ENCODE peak calls at places on chromosomes 2 and 18, in four cellular contexts. S is A549, K is fibroblast of pulmonary artery, E is progenitor cell of endocrine pancreas. A is an unnamed sample.

GRCh38 chr2:46509804-46510203 is 30.4 kb downstream of the TMEM247 start:
- DNase-seq in E (no peak), K (no peak), S (no peak), A (no peak)

GRCh38 chr2:41911033-41911432 is 136.8 kb upstream of the PKDCC start:
- DNase-seq in E (no peak), S (no peak), K (no peak), A (no peak)

GRCh38 chr2:85438291-85439110 is 20.0 kb downstream of the SH2D6 start:
- DNase-seq in S (no peak), E (no peak), K (no peak), A (no peak)

GRCh38 chr18:61980355-61980754 is 87.5 kb upstream of the RNF152 start:
- DNase-seq in S (no peak), K (peak), E (no peak), A (no peak)

GRCh38 chr2:33791625-33792024 is 192.5 kb upstream of the FAM98A start:
- DNase-seq in S (no peak), E (no peak), K (no peak), A (no peak)

GRCh38 chr2:133158024-133158423 is 410.2 kb downstream of the NCKAP5 start:
- DNase-seq in S (no peak), E (no peak), K (no peak), A (no peak)

GRCh38 chr2:26471278-26471677 is 6.6 kb downstream of the OTOF start:
- DNase-seq in E (no peak), K (no peak), S (no peak), A (peak)

GRCh38 chr2:135997380-135997779 is 12.0 kb upstream of the DARS1 start:
- DNase-seq in K (no peak), E (peak), S (no peak), A (peak)

GRCh38 chr2:18238231-18238630 is 322.2 kb downstream of the RDH14 start:
- DNase-seq in E (no peak), S (no peak), K (peak), A (no peak)

GRCh38 chr2:159712929-159713575 is 746 bp downstream of the MARCHF7 start:
- DNase-seq in K (peak), E (no peak), S (peak), A (no peak)

GRCh38 chr18:4878480-4878879 is 318.6 kb downstream of the AKAIN1 start:
- DNase-seq in E (no peak), K (no peak), S (no peak), A (no peak)

GRCh38 chr2:12717191-12717987 is 653 bp downstream of the TRIB2 start:
- DNase-seq in E (peak), K (peak), S (peak), A (peak)

GRCh38 chr18:37484893-37485834 is 80.4 kb downstream of the CELF4 start:
- DNase-seq in E (peak), S (peak), K (peak), A (peak)

GRCh38 chr18:78230911-78231310 is 748.7 kb upstream of the SALL3 start:
- DNase-seq in K (no peak), S (no peak), E (no peak), A (no peak)

GRCh38 chr2:218422403-218423086 is 3.6 kb downstream of the VIL1 start:
- DNase-seq in K (no peak), E (no peak), S (no peak), A (no peak)

GRCh38 chr18:3747176-3747973 is 297.4 kb downstream of the TGIF1 start:
- DNase-seq in K (peak), S (no peak), E (no peak), A (no peak)

GRCh38 chr18:41371718-41372117 is 583.3 kb upstream of the PIK3C3 start:
- DNase-seq in E (no peak), S (no peak), K (peak), A (no peak)

GRCh38 chr2:204545861-204546773 is 842 bp downstream of the PARD3B start:
- DNase-seq in S (no peak), K (no peak), E (peak), A (peak)

GRCh38 chr18:54590945-54591344 is at the start of gene DYNAP:
- DNase-seq in K (no peak), E (no peak), S (no peak), A (no peak)

GRCh38 chr2:28510184-28510583 is 14.3 kb downstream of the PLB1 start:
- DNase-seq in E (no peak), S (no peak), K (no peak), A (no peak)

DNA sequence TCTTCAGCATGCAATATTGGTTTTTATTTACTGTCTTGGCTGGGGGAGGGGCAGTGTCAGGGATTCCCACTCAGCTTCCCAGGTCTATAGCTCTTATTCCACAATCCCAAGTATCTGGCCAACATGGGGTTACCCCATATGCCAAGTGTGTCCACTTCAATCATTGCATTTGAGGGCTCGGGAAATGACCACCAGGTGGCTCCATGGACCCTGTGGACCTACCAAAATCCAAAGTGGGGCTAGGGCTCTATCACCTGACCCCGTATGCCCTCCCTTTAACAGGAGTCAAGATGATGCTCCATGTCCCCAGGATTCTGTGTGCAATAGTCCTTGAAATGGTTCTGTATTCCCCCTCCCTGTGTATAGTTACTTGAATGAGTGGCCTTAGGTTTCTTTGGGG is 12.1 kb upstream of the TRAF3IP1 start:
- DNase-seq in S (no peak), K (no peak), E (no peak), A (no peak)
- TF ChIP-seq CTCF in S (peak), K (peak), E (no peak), A (no peak)

GRCh38 chr18:53056064-53056463 is 716.1 kb downstream of the DCC start:
- DNase-seq in E (no peak), S (no peak), K (no peak), A (no peak)
- TF ChIP-seq CTCF in E (no peak), S (no peak), K (no peak), A (no peak)

DNA sequence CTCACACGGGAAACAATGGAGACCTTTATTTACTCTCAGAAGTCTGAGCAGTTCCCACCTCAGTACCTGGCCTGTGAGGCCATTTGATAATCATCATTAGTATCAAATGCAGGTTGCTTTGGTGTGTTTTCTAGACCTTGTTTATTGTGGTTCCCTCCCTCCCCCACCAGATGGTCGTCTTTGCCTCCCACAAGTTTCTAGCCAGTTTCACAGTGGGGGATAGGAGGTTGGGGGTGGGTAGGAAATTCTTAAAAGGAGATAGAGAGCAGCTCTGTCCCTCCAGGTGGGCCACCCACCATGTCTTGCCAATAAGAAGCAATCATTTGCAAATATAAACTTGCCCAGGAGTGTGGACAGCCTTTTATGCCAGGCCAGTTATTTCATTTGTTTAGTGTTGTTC is 31.3 kb downstream of the SETBP1 start:
- DNase-seq in S (no peak), E (no peak), K (no peak), A (no peak)
- TF ChIP-seq CTCF in S (no peak), E (no peak), K (no peak), A (no peak)

GRCh38 chr2:241291152-241291551 is 24.3 kb downstream of the HDLBP start:
- DNase-seq in E (no peak), S (no peak), K (no peak), A (no peak)

GRCh38 chr2:241291977-241292376 is 23.5 kb downstream of the HDLBP start:
- DNase-seq in S (no peak), K (no peak), E (no peak), A (no peak)

GRCh38 chr2:241289053-241289452 is 26.4 kb downstream of the HDLBP start:
- DNase-seq in E (no peak), S (no peak), K (no peak), A (no peak)

GRCh38 chr2:241288489-241288888 is 27.0 kb downstream of the HDLBP start:
- DNase-seq in S (no peak), K (no peak), E (no peak), A (no peak)

DNA sequence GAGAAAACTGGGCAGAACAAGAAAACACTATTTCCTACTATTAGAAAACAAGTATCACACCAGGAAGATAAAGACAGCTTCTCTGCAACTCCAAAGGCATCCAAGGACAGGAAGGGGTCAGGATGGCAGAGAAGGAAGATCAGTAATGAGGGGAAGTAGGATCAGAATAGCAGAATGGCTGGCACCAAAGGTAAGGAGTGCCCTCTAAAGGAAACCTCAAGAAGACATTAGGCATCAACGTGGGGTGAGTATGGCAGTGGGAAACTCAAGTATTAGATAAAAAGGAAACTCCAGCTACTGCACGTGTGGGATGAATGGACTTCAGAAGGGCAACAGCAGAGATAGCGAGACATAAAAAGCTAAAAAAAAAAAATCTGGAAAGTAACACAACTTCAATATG is 25.9 kb downstream of the HDLBP start:
- DNase-seq in K (no peak), E (no peak), S (no peak), A (no peak)
- TF ChIP-seq CTCF in K (no peak), E (no peak), S (no peak), A (no peak)

GRCh38 chr2:43193996-43194869 is 32.2 kb downstream of the ZFP36L2 start:
- DNase-seq in K (no peak), S (peak), E (peak), A (no peak)

GRCh38 chr2:43193652-43193995 is 32.8 kb downstream of the ZFP36L2 start:
- DNase-seq in S (no peak), E (no peak), K (no peak), A (no peak)

GRCh38 chr2:43192939-43193651 is 33.3 kb downstream of the ZFP36L2 start:
- DNase-seq in E (no peak), S (no peak), K (no peak), A (no peak)

GRCh38 chr2:43190305-43191052 is 35.9 kb downstream of the ZFP36L2 start:
- DNase-seq in E (no peak), K (no peak), S (no peak), A (no peak)

GRCh38 chr2:43192039-43192438 is 34.4 kb downstream of the ZFP36L2 start:
- DNase-seq in K (no peak), E (no peak), S (no peak), A (no peak)
- TF ChIP-seq CTCF in K (peak), E (peak), S (no peak), A (no peak)

DNA sequence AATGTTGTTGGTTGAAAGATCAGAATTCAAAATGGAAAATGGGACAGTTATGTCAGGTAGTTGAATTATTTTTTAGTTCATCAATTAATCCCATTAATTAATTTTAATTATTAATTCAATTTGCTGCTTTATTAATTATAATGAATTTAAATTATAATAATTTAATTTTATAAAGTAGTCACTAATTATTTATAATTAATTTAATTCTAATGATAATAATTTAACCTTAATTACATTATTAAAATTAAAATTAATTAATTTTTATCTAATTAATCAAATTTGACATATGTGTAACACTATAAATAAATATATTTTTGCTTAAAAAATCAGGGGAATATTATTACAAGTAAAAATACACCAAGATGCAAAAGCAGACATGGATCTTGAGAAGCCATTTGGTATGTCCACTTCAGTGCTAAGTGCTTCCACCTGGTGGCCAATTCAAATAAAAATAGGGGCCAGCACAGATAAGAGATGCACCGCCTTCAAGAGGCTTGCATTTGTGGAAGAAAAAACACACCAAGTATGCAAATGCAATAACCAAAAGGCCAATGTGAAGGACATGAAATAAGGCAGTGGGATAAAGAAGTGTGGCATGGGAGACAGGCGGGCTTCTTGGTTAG is 73.2 kb downstream of the MBP start:
- DNase-seq in K (peak), S (peak), E (no peak), A (peak)
- TF ChIP-seq CTCF in K (peak), S (peak), E (peak), A (peak)

GRCh38 chr2:117956036-117956791 is 57.7 kb downstream of the CCDC93 start:
- DNase-seq in S (no peak), K (no peak), E (no peak), A (no peak)
- TF ChIP-seq CTCF in S (peak), K (peak), E (no peak), A (no peak)

GRCh38 chr18:22932885-22933205 is 283 bp upstream of the RBBP8 start:
- DNase-seq in E (no peak), S (no peak), K (no peak), A (no peak)

GRCh38 chr18:22935431-22935830 is 2.3 kb downstream of the RBBP8 start:
- DNase-seq in S (no peak), K (peak), E (no peak), A (no peak)

GRCh38 chr18:22934789-22935188 is 1.7 kb downstream of the RBBP8 start:
- DNase-seq in K (no peak), S (no peak), E (no peak), A (no peak)

GRCh38 chr18:22933958-22934423 is 863 bp downstream of the RBBP8 start:
- DNase-seq in K (no peak), S (no peak), E (no peak), A (no peak)

DNA sequence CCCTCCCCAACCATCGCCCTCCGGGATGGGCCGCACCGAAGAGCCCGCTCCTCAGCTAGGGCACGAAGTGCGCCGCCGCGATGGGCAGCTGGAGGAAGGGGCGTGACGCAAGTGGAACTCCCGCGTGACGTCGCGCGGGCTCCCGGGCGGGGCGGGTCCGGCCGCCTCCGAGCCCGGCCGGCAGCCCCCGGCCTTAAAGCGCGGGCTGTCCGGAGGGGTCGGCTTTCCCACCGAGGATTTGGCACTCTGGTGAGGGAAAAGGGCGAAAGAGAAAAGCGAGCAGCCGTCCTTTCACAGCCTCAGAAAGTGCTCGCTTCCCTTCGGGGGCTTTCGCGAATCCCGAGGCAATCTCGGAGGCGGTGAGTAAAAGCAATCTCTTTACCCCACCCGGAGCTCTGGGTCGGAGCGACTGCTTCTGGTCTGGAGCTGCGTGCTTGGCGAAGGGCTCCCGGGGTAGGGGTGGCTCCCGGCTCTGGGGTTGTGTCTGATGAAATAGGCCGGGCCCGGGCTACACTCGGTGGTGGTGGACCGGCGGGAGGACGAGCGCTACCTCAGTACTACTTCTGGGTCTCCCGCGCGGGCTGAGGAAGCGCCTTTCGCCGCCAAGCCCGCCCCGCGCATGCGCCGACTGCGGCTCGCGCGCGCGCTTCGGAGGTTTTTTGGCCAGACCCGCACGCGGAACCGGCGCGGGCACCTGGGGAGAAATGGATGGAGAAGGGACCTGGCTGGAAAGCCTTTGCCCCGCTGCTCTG is at the start of gene RBBP8:
- DNase-seq in E (peak), K (peak), S (peak), A (peak)
- TF ChIP-seq CTCF in E (no peak), K (no peak), S (no peak), A (no peak)

GRCh38 chr2:121740973-121741372 is 4.3 kb upstream of the NIFK start:
- DNase-seq in K (no peak), E (no peak), S (no peak), A (no peak)

GRCh38 chr2:121731366-121731765 is 5.3 kb downstream of the NIFK start:
- DNase-seq in S (no peak), E (no peak), K (no peak), A (no peak)

GRCh38 chr2:121736462-121737336 is at the start of gene NIFK:
- DNase-seq in S (peak), E (peak), K (peak), A (peak)

GRCh38 chr2:121736140-121736461 is 574 bp downstream of the NIFK start:
- DNase-seq in K (no peak), S (no peak), E (no peak), A (no peak)

GRCh38 chr2:121735520-121736074 is 1.1 kb downstream of the NIFK start:
- DNase-seq in E (no peak), K (no peak), S (peak), A (no peak)
- TF ChIP-seq CTCF in E (no peak), K (no peak), S (peak), A (no peak)

A was measured in endothelial cell.